ENCODE peak calls at places on chromosomes 3 and 15, in seven cellular contexts. K, A, P, B, H, W and Y are unnamed samples.

GRCh38 chr15:52005748-52006701 is 13.0 kb upstream of the MAPK6 start:
- DNase-seq in K (no peak), P (peak; percentile 57), B (peak; percentile 48), H (peak; percentile 97), W (no peak), A (peak; percentile 70), Y (no peak)

GRCh38 chr3:67647390-67647878 is 7.0 kb downstream of the SUCLG2 start:
- DNase-seq in H (no peak), B (no peak), W (no peak), A (peak; percentile 98), P (no peak), K (peak; percentile 69), Y (peak; percentile 67)

GRCh38 chr3:69410301-69410700 is 24.4 kb upstream of the FRMD4B start:
- DNase-seq in H (peak; percentile 61), K (peak; percentile 51), A (peak; percentile 48), B (peak; percentile 51), W (no peak), P (peak; percentile 54), Y (peak; percentile 76)

GRCh38 chr15:33111051-33111451 is 83.5 kb downstream of the FMN1 start:
- DNase-seq in W (no peak), H (no peak), P (no peak), K (no peak), A (no peak), B (no peak), Y (no peak)

GRCh38 chr15:88060383-88060782 is 196.2 kb downstream of the NTRK3 start:
- DNase-seq in A (no peak), H (no peak), P (no peak), B (no peak), W (no peak), K (no peak), Y (no peak)

GRCh38 chr15:101813803-101814534 is 2.0 kb downstream of the OR4F15 start:
- DNase-seq in A (no peak), K (no peak), H (no peak), P (no peak), W (no peak), B (no peak), Y (no peak)

GRCh38 chr3:178194547-178194946 is 341.7 kb upstream of the KCNMB2 start:
- DNase-seq in B (no peak), H (no peak), W (no peak), A (no peak), K (no peak), P (no peak), Y (no peak)

GRCh38 chr3:33883538-33884203 is 85.2 kb downstream of the PDCD6IP start:
- DNase-seq in B (peak; percentile 76), H (no peak), A (peak; percentile 39), W (no peak), P (peak; percentile 32), K (peak; percentile 23), Y (peak; percentile 61)

GRCh38 chr3:112676659-112677234 is 35.8 kb upstream of the CCDC80 start:
- DNase-seq in K (peak; percentile 59), A (peak; percentile 29), B (peak; percentile 81), H (peak; percentile 96), W (peak; percentile 33), P (no peak), Y (no peak)

GRCh38 chr3:105906834-105907233 is 38.0 kb upstream of the CBLB start:
- DNase-seq in H (no peak), W (no peak), A (no peak), K (no peak), B (no peak), P (no peak), Y (no peak)

GRCh38 chr3:120506828-120507774 is 56.3 kb upstream of the FSTL1 start:
- DNase-seq in A (peak; percentile 32), W (no peak), B (peak; percentile 17), P (peak; percentile 34), H (no peak), K (peak; percentile 13), Y (peak; percentile 58)

GRCh38 chr15:34892963-34893591 is 76.5 kb downstream of the AQR start:
- DNase-seq in B (no peak), A (no peak), K (no peak), P (no peak), H (no peak), W (no peak), Y (no peak)

GRCh38 chr15:34893967-34894366 is 75.6 kb downstream of the AQR start:
- DNase-seq in W (no peak), B (no peak), K (no peak), A (no peak), P (no peak), H (no peak), Y (no peak)

GRCh38 chr15:34886134-34886533 is 83.4 kb downstream of the AQR start:
- DNase-seq in H (no peak), A (no peak), W (no peak), P (no peak), B (no peak), K (no peak), Y (no peak)

GRCh38 chr15:34890424-34890823 is 79.1 kb downstream of the AQR start:
- DNase-seq in B (no peak), H (no peak), W (no peak), P (no peak), A (no peak), K (no peak), Y (no peak)

DNA sequence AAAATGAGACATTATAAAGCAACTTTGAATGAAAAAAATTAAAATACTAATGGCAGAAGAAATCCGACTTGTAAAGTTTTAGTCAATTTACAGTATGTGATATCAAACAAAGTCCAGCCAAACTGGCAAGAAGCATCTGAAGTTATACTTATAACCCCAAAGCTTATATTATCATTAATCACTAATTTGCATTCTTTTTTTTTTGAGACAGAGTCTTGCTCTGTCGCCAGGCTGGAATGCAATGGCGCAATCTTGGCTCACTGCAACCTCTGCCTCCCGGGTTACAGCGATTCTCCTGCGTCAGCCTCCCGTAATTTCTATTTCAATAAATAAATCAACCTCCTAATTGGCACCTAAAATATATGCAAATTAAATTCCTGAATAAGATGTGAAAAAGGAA is 80.1 kb downstream of the AQR start:
- DNase-seq in K (no peak), B (no peak), P (no peak), A (no peak), W (no peak), H (no peak), Y (no peak)
- TF ChIP-seq JUND in K (no peak), B (no peak), P (no peak), A (no peak), W (no peak), H (no peak), Y (no peak)

GRCh38 chr3:184604039-184604955 is 42.7 kb downstream of the EPHB3 start:
- DNase-seq in P (no peak), K (no peak), B (no peak), A (no peak), H (no peak), W (peak; percentile 47), Y (peak; percentile 75)

GRCh38 chr3:184601576-184602405 is 40.2 kb downstream of the EPHB3 start:
- DNase-seq in W (no peak), K (no peak), B (no peak), H (no peak), A (no peak), P (no peak), Y (no peak)

GRCh38 chr3:184604956-184605290 is 43.3 kb downstream of the EPHB3 start:
- DNase-seq in H (no peak), P (no peak), K (no peak), A (no peak), B (no peak), W (no peak), Y (no peak)

GRCh38 chr3:184602406-184603155 is 41.0 kb downstream of the EPHB3 start:
- DNase-seq in P (peak; percentile 61), B (no peak), H (no peak), K (no peak), A (no peak), W (no peak), Y (peak; percentile 35)

DNA sequence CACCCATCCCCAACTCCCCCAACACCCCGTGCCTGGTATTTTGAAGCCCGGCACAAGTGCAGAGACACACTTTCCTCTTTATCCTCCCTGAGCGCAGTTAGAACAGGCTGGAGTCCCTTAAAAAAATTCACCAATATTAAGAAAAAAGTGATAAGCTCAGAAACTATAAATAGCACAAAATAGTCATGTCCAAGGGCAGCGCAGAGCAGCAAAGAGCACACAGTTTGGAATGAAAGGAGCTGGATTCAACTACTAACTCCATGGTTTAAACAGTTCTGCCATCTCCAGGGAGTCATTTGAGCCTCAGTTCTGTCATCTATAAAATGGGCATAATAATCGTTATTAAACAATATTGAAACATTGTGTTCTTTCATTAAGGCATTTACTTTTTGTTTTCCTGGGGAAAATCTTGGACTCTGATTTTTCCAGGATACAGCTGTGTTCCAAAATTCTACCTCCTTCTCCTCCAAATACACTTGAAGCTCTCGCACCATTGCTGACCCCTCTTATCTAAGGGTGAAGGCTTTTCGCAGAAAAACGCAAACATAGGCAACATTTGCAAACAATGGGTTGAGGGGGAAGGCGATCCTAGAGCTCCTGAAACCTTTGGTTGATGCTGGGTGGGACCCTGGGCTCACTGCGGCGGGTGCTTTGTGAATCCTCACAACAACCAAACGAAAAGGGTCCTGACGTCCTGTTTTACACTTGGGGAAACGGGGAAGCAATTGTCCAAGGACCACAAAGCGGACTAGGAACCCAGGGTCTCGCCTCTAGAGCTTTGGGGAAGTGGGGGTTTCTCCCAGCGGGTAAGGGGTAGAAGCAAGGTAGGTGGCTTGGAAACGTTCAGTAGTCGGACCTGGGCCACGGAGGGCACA is 41.8 kb downstream of the EPHB3 start:
- DNase-seq in B (no peak), K (no peak), H (no peak), W (no peak), A (no peak), P (no peak), Y (no peak)
- TF ChIP-seq JUND in B (no peak), K (no peak), H (no peak), W (no peak), A (no peak), P (no peak), Y (no peak)

GRCh38 chr15:63338170-63338569 is 43.5 kb downstream of the CA12 start:
- DNase-seq in A (no peak), P (no peak), H (no peak), W (no peak), B (no peak), K (no peak), Y (no peak)
- TF ChIP-seq JUND in A (no peak), P (no peak), H (no peak), W (no peak), B (no peak), K (no peak), Y (no peak)

GRCh38 chr3:9780920-9781319 is 11.2 kb upstream of the CAMK1 start:
- DNase-seq in P (no peak), A (no peak), H (no peak), B (no peak), K (no peak), W (no peak), Y (no peak)

GRCh38 chr3:9781551-9781950 is 10.7 kb downstream of the TADA3 start:
- DNase-seq in H (no peak), P (no peak), A (no peak), W (no peak), K (no peak), B (no peak), Y (no peak)

GRCh38 chr3:9779721-9780450 is 10.1 kb upstream of the CAMK1 start:
- DNase-seq in P (no peak), W (no peak), K (no peak), H (peak; percentile 59), B (no peak), A (no peak), Y (no peak)

GRCh38 chr3:9779197-9779596 is 9.4 kb upstream of the CAMK1 start:
- DNase-seq in H (no peak), B (no peak), W (no peak), K (no peak), P (no peak), A (no peak), Y (no peak)

DNA sequence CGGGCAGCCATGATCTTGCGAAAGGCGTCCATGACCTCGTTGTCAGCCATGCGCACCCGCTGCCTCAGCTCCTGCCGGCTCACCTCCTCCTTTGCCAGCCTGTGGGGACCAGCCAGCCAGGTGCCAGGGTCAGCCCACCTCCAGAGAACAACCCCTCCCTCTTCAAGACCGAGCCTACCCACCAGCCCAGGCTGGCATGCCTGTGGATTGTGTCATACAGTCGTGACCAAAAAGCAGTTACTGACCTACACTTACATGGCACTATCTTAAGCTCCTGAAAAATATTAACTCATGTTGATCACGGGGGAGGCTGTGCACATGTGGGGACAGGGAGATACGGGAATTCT is 10.7 kb upstream of the CAMK1 start:
- DNase-seq in H (no peak), K (no peak), B (no peak), P (no peak), W (no peak), A (no peak), Y (no peak)
- TF ChIP-seq JUND in H (no peak), K (no peak), B (no peak), P (no peak), W (no peak), A (no peak), Y (no peak)